ENCODE peak calls at places on chromosomes 2 and 18, in eight cellular contexts. One of them, this sample, is unnamed.

GRCh38 chr18:49001111-49001510 is 50.3 kb upstream of the SMAD7 start:
- DNase-seq in CD8-positive, alpha-beta T cell: no peak
- DNase-seq in IMR-90: no peak
- DNase-seq in uterus: no peak
- DNase-seq in psoas muscle: peak
- DNase-seq in CD4-positive, alpha-beta T cell: no peak
- DNase-seq in naive thymus-derived CD4-positive, alpha-beta T cell: no peak
- DNase-seq in trophoblast cell: no peak
- DNase-seq in this sample: no peak

GRCh38 chr2:146734042-146734715 is 1110.7 kb upstream of the ACVR2A start:
- DNase-seq in CD8-positive, alpha-beta T cell: no peak
- DNase-seq in IMR-90: peak
- DNase-seq in uterus: no peak
- DNase-seq in psoas muscle: no peak
- DNase-seq in CD4-positive, alpha-beta T cell: no peak
- DNase-seq in naive thymus-derived CD4-positive, alpha-beta T cell: no peak
- DNase-seq in trophoblast cell: peak
- DNase-seq in this sample: no peak

GRCh38 chr2:169656164-169656563 is 38.0 kb downstream of the CFAP210 start:
- DNase-seq in CD8-positive, alpha-beta T cell: no peak
- DNase-seq in IMR-90: no peak
- DNase-seq in uterus: no peak
- DNase-seq in psoas muscle: no peak
- DNase-seq in CD4-positive, alpha-beta T cell: no peak
- DNase-seq in naive thymus-derived CD4-positive, alpha-beta T cell: no peak
- DNase-seq in trophoblast cell: no peak
- DNase-seq in this sample: no peak

GRCh38 chr2:164260506-164260905 is 360.8 kb downstream of the GRB14 start:
- DNase-seq in CD8-positive, alpha-beta T cell: no peak
- DNase-seq in IMR-90: no peak
- DNase-seq in uterus: no peak
- DNase-seq in psoas muscle: no peak
- DNase-seq in CD4-positive, alpha-beta T cell: no peak
- DNase-seq in naive thymus-derived CD4-positive, alpha-beta T cell: no peak
- DNase-seq in trophoblast cell: no peak
- DNase-seq in this sample: no peak

GRCh38 chr2:12032975-12033374 is 286.5 kb downstream of the LPIN1 start:
- DNase-seq in CD8-positive, alpha-beta T cell: no peak
- DNase-seq in IMR-90: peak
- DNase-seq in uterus: no peak
- DNase-seq in psoas muscle: no peak
- DNase-seq in CD4-positive, alpha-beta T cell: no peak
- DNase-seq in naive thymus-derived CD4-positive, alpha-beta T cell: no peak
- DNase-seq in trophoblast cell: peak
- DNase-seq in this sample: no peak

GRCh38 chr2:81583311-81584108 is 1279.0 kb upstream of the LRRTM1 start:
- DNase-seq in CD8-positive, alpha-beta T cell: no peak
- DNase-seq in IMR-90: no peak
- DNase-seq in uterus: no peak
- DNase-seq in psoas muscle: peak
- DNase-seq in CD4-positive, alpha-beta T cell: no peak
- DNase-seq in naive thymus-derived CD4-positive, alpha-beta T cell: no peak
- DNase-seq in trophoblast cell: no peak
- DNase-seq in this sample: no peak

GRCh38 chr2:239399404-239399999 is 1.3 kb downstream of the HDAC4 start:
- DNase-seq in CD8-positive, alpha-beta T cell: peak
- DNase-seq in IMR-90: peak
- DNase-seq in uterus: no peak
- DNase-seq in psoas muscle: no peak
- DNase-seq in CD4-positive, alpha-beta T cell: peak
- DNase-seq in naive thymus-derived CD4-positive, alpha-beta T cell: no peak
- DNase-seq in trophoblast cell: no peak
- DNase-seq in this sample: no peak

GRCh38 chr2:45849491-45850283 is 198.2 kb downstream of the PRKCE start:
- DNase-seq in CD8-positive, alpha-beta T cell: no peak
- DNase-seq in IMR-90: peak
- DNase-seq in uterus: no peak
- DNase-seq in psoas muscle: no peak
- DNase-seq in CD4-positive, alpha-beta T cell: no peak
- DNase-seq in naive thymus-derived CD4-positive, alpha-beta T cell: no peak
- DNase-seq in trophoblast cell: peak
- DNase-seq in this sample: no peak

GRCh38 chr18:59994357-59994756 is 94.6 kb downstream of the PMAIP1 start:
- DNase-seq in CD8-positive, alpha-beta T cell: no peak
- DNase-seq in IMR-90: peak
- DNase-seq in uterus: no peak
- DNase-seq in psoas muscle: no peak
- DNase-seq in CD4-positive, alpha-beta T cell: no peak
- DNase-seq in naive thymus-derived CD4-positive, alpha-beta T cell: no peak
- DNase-seq in trophoblast cell: no peak
- DNase-seq in this sample: no peak

GRCh38 chr2:170332676-170333402 is 154.9 kb downstream of the MYO3B start:
- DNase-seq in CD8-positive, alpha-beta T cell: no peak
- DNase-seq in IMR-90: no peak
- DNase-seq in uterus: no peak
- DNase-seq in psoas muscle: no peak
- DNase-seq in CD4-positive, alpha-beta T cell: no peak
- DNase-seq in naive thymus-derived CD4-positive, alpha-beta T cell: no peak
- DNase-seq in trophoblast cell: no peak
- DNase-seq in this sample: no peak

GRCh38 chr2:158202151-158202778 is 100.6 kb downstream of the UPP2 start:
- DNase-seq in CD8-positive, alpha-beta T cell: no peak
- DNase-seq in IMR-90: no peak
- DNase-seq in uterus: no peak
- DNase-seq in psoas muscle: no peak
- DNase-seq in CD4-positive, alpha-beta T cell: no peak
- DNase-seq in naive thymus-derived CD4-positive, alpha-beta T cell: no peak
- DNase-seq in trophoblast cell: peak
- DNase-seq in this sample: no peak

GRCh38 chr2:9558948-9559381 is 3.3 kb upstream of the ADAM17 start:
- DNase-seq in CD8-positive, alpha-beta T cell: no peak
- DNase-seq in IMR-90: peak
- DNase-seq in uterus: peak
- DNase-seq in psoas muscle: no peak
- DNase-seq in CD4-positive, alpha-beta T cell: no peak
- DNase-seq in naive thymus-derived CD4-positive, alpha-beta T cell: no peak
- DNase-seq in trophoblast cell: peak
- DNase-seq in this sample: no peak

GRCh38 chr2:151237422-151238012 is 24.1 kb downstream of the RBM43 start:
- DNase-seq in CD8-positive, alpha-beta T cell: no peak
- DNase-seq in IMR-90: peak
- DNase-seq in uterus: no peak
- DNase-seq in psoas muscle: no peak
- DNase-seq in CD4-positive, alpha-beta T cell: no peak
- DNase-seq in naive thymus-derived CD4-positive, alpha-beta T cell: no peak
- DNase-seq in trophoblast cell: peak
- DNase-seq in this sample: no peak

GRCh38 chr18:26618130-26618529 is 69.8 kb upstream of the KCTD1 start:
- DNase-seq in CD8-positive, alpha-beta T cell: no peak
- DNase-seq in IMR-90: no peak
- DNase-seq in uterus: no peak
- DNase-seq in psoas muscle: no peak
- DNase-seq in CD4-positive, alpha-beta T cell: no peak
- DNase-seq in naive thymus-derived CD4-positive, alpha-beta T cell: no peak
- DNase-seq in trophoblast cell: no peak
- DNase-seq in this sample: no peak

GRCh38 chr2:203859030-203859854 is 8.3 kb upstream of the CTLA4 start:
- DNase-seq in CD8-positive, alpha-beta T cell: no peak
- DNase-seq in IMR-90: no peak
- DNase-seq in uterus: no peak
- DNase-seq in psoas muscle: no peak
- DNase-seq in CD4-positive, alpha-beta T cell: no peak
- DNase-seq in naive thymus-derived CD4-positive, alpha-beta T cell: no peak
- DNase-seq in trophoblast cell: peak
- DNase-seq in this sample: no peak

GRCh38 chr2:173415663-173416469 is 61.2 kb downstream of the CDCA7 start:
- DNase-seq in CD8-positive, alpha-beta T cell: no peak
- DNase-seq in IMR-90: no peak
- DNase-seq in uterus: no peak
- DNase-seq in psoas muscle: no peak
- DNase-seq in CD4-positive, alpha-beta T cell: no peak
- DNase-seq in naive thymus-derived CD4-positive, alpha-beta T cell: no peak
- DNase-seq in trophoblast cell: no peak
- DNase-seq in this sample: no peak

GRCh38 chr2:112483047-112483473 is 1.1 kb downstream of the TTL start:
- DNase-seq in CD8-positive, alpha-beta T cell: no peak
- DNase-seq in IMR-90: peak
- DNase-seq in uterus: peak
- DNase-seq in psoas muscle: no peak
- DNase-seq in CD4-positive, alpha-beta T cell: no peak
- DNase-seq in naive thymus-derived CD4-positive, alpha-beta T cell: no peak
- DNase-seq in trophoblast cell: peak
- DNase-seq in this sample: no peak

GRCh38 chr18:45588284-45588683 is 27.0 kb upstream of the SLC14A2 start:
- DNase-seq in CD8-positive, alpha-beta T cell: no peak
- DNase-seq in IMR-90: peak
- DNase-seq in uterus: peak
- DNase-seq in psoas muscle: no peak
- DNase-seq in CD4-positive, alpha-beta T cell: no peak
- DNase-seq in naive thymus-derived CD4-positive, alpha-beta T cell: no peak
- DNase-seq in trophoblast cell: no peak
- DNase-seq in this sample: no peak
- H3K27ac ChIP-seq in CD8-positive, alpha-beta T cell: no peak
- H3K27ac ChIP-seq in IMR-90: peak
- H3K27ac ChIP-seq in uterus: peak
- H3K27ac ChIP-seq in psoas muscle: no peak
- H3K27ac ChIP-seq in CD4-positive, alpha-beta T cell: no peak
- H3K27ac ChIP-seq in naive thymus-derived CD4-positive, alpha-beta T cell: no peak
- H3K27ac ChIP-seq in trophoblast cell: no peak
- H3K27ac ChIP-seq in this sample: no peak

DNA sequence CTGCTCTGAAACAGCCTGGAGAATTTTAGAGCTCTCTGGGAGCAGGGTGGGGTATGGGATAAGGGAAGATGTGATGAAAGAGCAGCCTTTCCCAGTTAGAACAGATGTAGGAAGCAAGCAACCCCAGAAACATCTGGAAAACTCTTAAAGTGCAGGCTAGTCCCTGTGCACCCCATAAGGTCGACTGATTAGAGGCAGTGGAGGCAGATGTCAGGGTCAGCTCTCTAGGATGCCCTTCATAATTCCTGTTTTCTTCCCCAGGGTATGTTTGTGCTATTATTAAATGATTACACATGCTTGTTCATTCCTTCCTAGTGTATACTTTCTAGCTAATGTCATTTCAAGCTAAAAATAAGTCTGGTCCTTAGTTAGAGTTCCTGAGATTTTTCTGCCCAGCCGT is 41.7 kb downstream of the PTPRM start:
- DNase-seq in CD8-positive, alpha-beta T cell: no peak
- DNase-seq in IMR-90: peak
- DNase-seq in uterus: no peak
- DNase-seq in psoas muscle: no peak
- DNase-seq in CD4-positive, alpha-beta T cell: no peak
- DNase-seq in naive thymus-derived CD4-positive, alpha-beta T cell: no peak
- DNase-seq in trophoblast cell: no peak
- DNase-seq in this sample: no peak
- H3K27ac ChIP-seq in CD8-positive, alpha-beta T cell: no peak
- H3K27ac ChIP-seq in IMR-90: peak
- H3K27ac ChIP-seq in uterus: no peak
- H3K27ac ChIP-seq in psoas muscle: peak
- H3K27ac ChIP-seq in CD4-positive, alpha-beta T cell: no peak
- H3K27ac ChIP-seq in naive thymus-derived CD4-positive, alpha-beta T cell: no peak
- H3K27ac ChIP-seq in trophoblast cell: no peak
- H3K27ac ChIP-seq in this sample: no peak

GRCh38 chr2:224982226-224982625 is 60.0 kb downstream of the DOCK10 start:
- DNase-seq in CD8-positive, alpha-beta T cell: no peak
- DNase-seq in IMR-90: no peak
- DNase-seq in uterus: no peak
- DNase-seq in psoas muscle: no peak
- DNase-seq in CD4-positive, alpha-beta T cell: no peak
- DNase-seq in naive thymus-derived CD4-positive, alpha-beta T cell: no peak
- DNase-seq in trophoblast cell: no peak
- DNase-seq in this sample: peak
- H3K27ac ChIP-seq in CD8-positive, alpha-beta T cell: no peak
- H3K27ac ChIP-seq in IMR-90: peak
- H3K27ac ChIP-seq in uterus: no peak
- H3K27ac ChIP-seq in psoas muscle: no peak
- H3K27ac ChIP-seq in CD4-positive, alpha-beta T cell: no peak
- H3K27ac ChIP-seq in naive thymus-derived CD4-positive, alpha-beta T cell: peak
- H3K27ac ChIP-seq in trophoblast cell: no peak
- H3K27ac ChIP-seq in this sample: peak

GRCh38 chr2:26245231-26245732 is 543 bp downstream of the HADHB start:
- DNase-seq in CD8-positive, alpha-beta T cell: peak
- DNase-seq in IMR-90: peak
- DNase-seq in uterus: no peak
- DNase-seq in psoas muscle: peak
- DNase-seq in CD4-positive, alpha-beta T cell: peak
- DNase-seq in naive thymus-derived CD4-positive, alpha-beta T cell: peak
- DNase-seq in trophoblast cell: peak
- DNase-seq in this sample: no peak
- H3K27ac ChIP-seq in CD8-positive, alpha-beta T cell: peak
- H3K27ac ChIP-seq in IMR-90: peak
- H3K27ac ChIP-seq in uterus: peak
- H3K27ac ChIP-seq in psoas muscle: peak
- H3K27ac ChIP-seq in CD4-positive, alpha-beta T cell: peak
- H3K27ac ChIP-seq in naive thymus-derived CD4-positive, alpha-beta T cell: peak
- H3K27ac ChIP-seq in trophoblast cell: peak
- H3K27ac ChIP-seq in this sample: peak

DNA sequence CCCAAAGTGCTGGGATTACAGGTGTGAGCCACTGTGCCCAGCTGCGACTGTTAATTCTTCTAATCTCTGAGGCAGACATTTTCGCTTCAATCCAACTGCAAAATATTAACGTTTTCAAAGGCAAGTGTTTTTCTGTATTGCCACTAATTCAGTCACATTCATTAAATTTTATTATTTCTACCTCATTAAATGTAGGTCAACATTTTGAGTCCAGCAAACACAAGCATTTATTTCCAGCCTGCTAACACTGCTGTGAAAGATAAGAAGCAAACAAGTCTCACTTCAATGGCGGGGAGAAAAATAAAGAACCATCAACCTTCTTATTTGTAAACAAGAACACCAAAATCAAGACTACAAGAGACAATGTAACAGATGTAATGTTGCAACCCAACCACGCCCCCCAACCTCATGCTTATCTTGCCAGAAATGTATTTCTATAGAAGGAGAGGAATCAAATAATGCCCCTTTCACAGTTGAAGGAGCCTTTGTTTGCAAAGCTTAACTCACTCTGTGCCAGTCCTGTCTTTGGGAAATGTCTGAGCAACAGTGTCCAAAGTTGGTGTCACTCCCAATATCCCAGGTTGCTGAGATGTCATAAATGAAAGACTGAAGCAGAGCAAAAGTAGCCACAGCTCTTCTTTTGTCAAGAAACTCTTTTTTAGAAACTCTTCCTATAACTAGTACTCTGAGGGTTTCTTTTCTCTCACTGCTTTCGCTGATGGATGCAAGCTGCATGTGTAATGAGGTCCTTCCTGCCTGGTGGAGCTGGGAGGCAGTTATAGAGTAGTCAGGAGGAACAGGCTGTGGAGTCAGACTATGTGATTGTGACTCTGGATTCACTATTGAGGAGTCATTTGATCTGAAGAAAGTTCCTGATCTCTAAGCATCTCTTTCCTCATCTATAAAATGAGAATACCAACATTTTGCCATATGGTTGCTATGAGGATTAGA is 8.6 kb downstream of the DOCK10 start:
- DNase-seq in CD8-positive, alpha-beta T cell: no peak
- DNase-seq in IMR-90: no peak
- DNase-seq in uterus: no peak
- DNase-seq in psoas muscle: no peak
- DNase-seq in CD4-positive, alpha-beta T cell: no peak
- DNase-seq in naive thymus-derived CD4-positive, alpha-beta T cell: no peak
- DNase-seq in trophoblast cell: no peak
- DNase-seq in this sample: no peak
- H3K27ac ChIP-seq in CD8-positive, alpha-beta T cell: no peak
- H3K27ac ChIP-seq in IMR-90: no peak
- H3K27ac ChIP-seq in uterus: no peak
- H3K27ac ChIP-seq in psoas muscle: no peak
- H3K27ac ChIP-seq in CD4-positive, alpha-beta T cell: no peak
- H3K27ac ChIP-seq in naive thymus-derived CD4-positive, alpha-beta T cell: no peak
- H3K27ac ChIP-seq in trophoblast cell: no peak
- H3K27ac ChIP-seq in this sample: peak